ENCODE peak calls at places on chromosomes 1 and 21, in four cellular contexts. One of them, this sample, is unnamed.

GRCh38 chr1:24315391-24315790 is 3.8 kb upstream of the GRHL3 start:
- DNase-seq in left ventricle myocardium inferior: no peak
- DNase-seq in heart right ventricle: no peak
- DNase-seq in tibial nerve: no peak
- DNase-seq in this sample: no peak

GRCh38 chr21:27590271-27590670 is 623.4 kb upstream of the ADAMTS5 start:
- DNase-seq in left ventricle myocardium inferior: peak
- DNase-seq in heart right ventricle: peak
- DNase-seq in tibial nerve: no peak
- DNase-seq in this sample: no peak

GRCh38 chr1:26408604-26409003 is 2.0 kb upstream of the LIN28A start:
- DNase-seq in left ventricle myocardium inferior: peak
- DNase-seq in heart right ventricle: peak
- DNase-seq in tibial nerve: peak
- DNase-seq in this sample: peak

GRCh38 chr21:45098867-45099266 is 24.5 kb downstream of the ADARB1 start:
- DNase-seq in left ventricle myocardium inferior: no peak
- DNase-seq in heart right ventricle: no peak
- DNase-seq in tibial nerve: no peak
- DNase-seq in this sample: no peak

GRCh38 chr1:46533179-46533864 is 18.1 kb downstream of the KNCN start:
- DNase-seq in left ventricle myocardium inferior: peak
- DNase-seq in heart right ventricle: no peak
- DNase-seq in tibial nerve: no peak
- DNase-seq in this sample: no peak

GRCh38 chr1:109490029-109490933 is 3.6 kb upstream of the CYB561D1 start:
- DNase-seq in left ventricle myocardium inferior: peak
- DNase-seq in heart right ventricle: peak
- DNase-seq in tibial nerve: peak
- DNase-seq in this sample: peak

GRCh38 chr1:178161516-178161915 is 67.6 kb downstream of the RASAL2 start:
- DNase-seq in left ventricle myocardium inferior: no peak
- DNase-seq in heart right ventricle: no peak
- DNase-seq in tibial nerve: no peak
- DNase-seq in this sample: no peak

GRCh38 chr1:155981266-155982088 is 3.1 kb upstream of the ARHGEF2 start:
- DNase-seq in left ventricle myocardium inferior: no peak
- DNase-seq in heart right ventricle: no peak
- DNase-seq in tibial nerve: no peak
- DNase-seq in this sample: no peak

GRCh38 chr1:17538428-17539130 is 919 bp upstream of the ARHGEF10L start:
- DNase-seq in left ventricle myocardium inferior: no peak
- DNase-seq in heart right ventricle: no peak
- DNase-seq in tibial nerve: no peak
- DNase-seq in this sample: no peak

GRCh38 chr1:31531177-31532000 is 44.9 kb upstream of the TINAGL1 start:
- DNase-seq in left ventricle myocardium inferior: no peak
- DNase-seq in heart right ventricle: no peak
- DNase-seq in tibial nerve: no peak
- DNase-seq in this sample: no peak

GRCh38 chr21:28308516-28308915 is 684.2 kb downstream of the LTN1 start:
- DNase-seq in left ventricle myocardium inferior: no peak
- DNase-seq in heart right ventricle: no peak
- DNase-seq in tibial nerve: no peak
- DNase-seq in this sample: no peak

GRCh38 chr1:113943028-113943811 is 14.1 kb downstream of the HIPK1 start:
- DNase-seq in left ventricle myocardium inferior: no peak
- DNase-seq in heart right ventricle: no peak
- DNase-seq in tibial nerve: no peak
- DNase-seq in this sample: no peak

GRCh38 chr1:2233997-2234761 is 6.1 kb downstream of the SKI start:
- DNase-seq in left ventricle myocardium inferior: peak
- DNase-seq in heart right ventricle: no peak
- DNase-seq in tibial nerve: peak
- DNase-seq in this sample: no peak

GRCh38 chr1:43318831-43319230 is 18.0 kb downstream of the TIE1 start:
- DNase-seq in left ventricle myocardium inferior: no peak
- DNase-seq in heart right ventricle: no peak
- DNase-seq in tibial nerve: no peak
- DNase-seq in this sample: no peak

GRCh38 chr1:163528710-163529348 is 207.1 kb downstream of the NUF2 start:
- DNase-seq in left ventricle myocardium inferior: no peak
- DNase-seq in heart right ventricle: peak
- DNase-seq in tibial nerve: no peak
- DNase-seq in this sample: no peak

GRCh38 chr1:162197041-162197511 is 127.6 kb downstream of the NOS1AP start:
- DNase-seq in left ventricle myocardium inferior: no peak
- DNase-seq in heart right ventricle: no peak
- DNase-seq in tibial nerve: no peak
- DNase-seq in this sample: no peak

GRCh38 chr1:68819190-68819829 is 322.4 kb upstream of the DEPDC1 start:
- DNase-seq in left ventricle myocardium inferior: no peak
- DNase-seq in heart right ventricle: no peak
- DNase-seq in tibial nerve: no peak
- DNase-seq in this sample: no peak

GRCh38 chr1:180112979-180113650 is 41.6 kb upstream of the QSOX1 start:
- DNase-seq in left ventricle myocardium inferior: no peak
- DNase-seq in heart right ventricle: peak
- DNase-seq in tibial nerve: no peak
- DNase-seq in this sample: no peak

GRCh38 chr1:194184974-194185373 is 998.6 kb upstream of the B3GALT2 start:
- DNase-seq in left ventricle myocardium inferior: no peak
- DNase-seq in heart right ventricle: no peak
- DNase-seq in tibial nerve: no peak
- DNase-seq in this sample: no peak

GRCh38 chr1:203408485-203409229 is 57.7 kb upstream of the FMOD start:
- DNase-seq in left ventricle myocardium inferior: peak
- DNase-seq in heart right ventricle: peak
- DNase-seq in tibial nerve: peak
- DNase-seq in this sample: peak

GRCh38 chr1:35931424-35932157 is 686 bp downstream of the AGO3 start:
- DNase-seq in left ventricle myocardium inferior: no peak
- DNase-seq in heart right ventricle: peak
- DNase-seq in tibial nerve: no peak
- DNase-seq in this sample: no peak

GRCh38 chr1:20483098-20483832 is 2.7 kb downstream of the CAMK2N1 start:
- DNase-seq in left ventricle myocardium inferior: no peak
- DNase-seq in heart right ventricle: no peak
- DNase-seq in tibial nerve: no peak
- DNase-seq in this sample: no peak

GRCh38 chr1:20485527-20486456 is at the start of gene CAMK2N1:
- DNase-seq in left ventricle myocardium inferior: peak
- DNase-seq in heart right ventricle: peak
- DNase-seq in tibial nerve: no peak
- DNase-seq in this sample: peak

GRCh38 chr1:20481643-20482498 is 4.1 kb downstream of the CAMK2N1 start:
- DNase-seq in left ventricle myocardium inferior: no peak
- DNase-seq in heart right ventricle: no peak
- DNase-seq in tibial nerve: no peak
- DNase-seq in this sample: no peak

GRCh38 chr1:20484526-20485462 is 1.2 kb downstream of the CAMK2N1 start:
- DNase-seq in left ventricle myocardium inferior: no peak
- DNase-seq in heart right ventricle: no peak
- DNase-seq in tibial nerve: no peak
- DNase-seq in this sample: peak

DNA sequence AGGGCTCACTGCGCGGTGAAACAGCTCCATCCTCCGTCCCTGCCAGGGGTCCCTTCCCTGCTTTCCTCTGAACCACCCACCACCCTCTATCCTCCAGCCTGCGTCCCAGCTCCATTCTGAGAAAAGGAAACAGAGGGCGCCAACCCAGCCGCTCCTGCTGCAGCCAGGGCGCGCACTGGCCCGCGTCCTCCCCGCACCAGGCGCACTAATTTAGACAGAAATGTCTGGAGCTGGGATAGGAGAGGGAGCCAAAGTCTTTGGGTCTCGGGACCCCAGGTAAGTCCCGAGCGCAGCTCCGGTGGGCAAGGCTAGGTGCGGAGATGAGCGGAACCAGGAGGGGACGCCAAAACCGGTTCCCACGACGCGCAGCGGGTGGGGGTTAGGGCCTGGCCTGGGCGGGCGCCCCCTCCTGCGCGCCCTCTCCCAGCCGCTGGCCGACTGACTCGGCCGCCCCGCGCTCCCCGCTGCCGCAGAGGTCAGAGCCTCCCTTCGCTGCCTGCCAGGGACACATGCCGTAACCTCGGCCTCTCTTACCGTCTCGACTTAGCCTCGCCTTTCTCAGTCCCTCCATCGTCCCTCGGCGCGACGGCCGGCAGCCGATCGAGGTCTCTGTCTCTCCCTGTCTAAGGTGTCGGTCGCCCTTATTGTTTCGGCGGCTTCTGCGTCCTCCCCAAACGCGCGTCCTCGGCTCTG is 2.0 kb downstream of the CAMK2N1 start:
- DNase-seq in left ventricle myocardium inferior: no peak
- DNase-seq in heart right ventricle: no peak
- DNase-seq in tibial nerve: no peak
- DNase-seq in this sample: peak
- H3K27ac ChIP-seq in left ventricle myocardium inferior: peak
- H3K27ac ChIP-seq in heart right ventricle: no peak
- H3K27ac ChIP-seq in tibial nerve: no peak
- H3K27ac ChIP-seq in this sample: peak

DNA sequence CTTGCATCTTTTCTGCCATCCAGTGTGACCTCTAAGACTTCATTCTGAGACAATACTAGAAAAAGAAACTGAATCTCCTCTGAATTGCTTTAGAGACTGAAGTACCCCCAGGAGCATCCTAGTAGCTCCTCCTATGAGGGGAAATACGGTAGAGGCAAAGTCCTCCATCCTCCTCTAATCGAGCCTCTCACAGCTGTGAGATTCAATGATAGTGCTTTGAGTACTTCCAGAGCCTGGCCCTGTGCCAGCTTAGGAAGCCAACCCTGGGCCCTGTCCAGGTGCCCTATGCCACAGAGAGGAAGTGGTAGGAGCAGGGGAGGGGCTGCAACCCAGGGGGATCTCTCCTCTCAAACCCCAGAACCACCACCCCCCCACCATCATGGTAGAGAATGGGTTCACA is 10.7 kb downstream of the RORC start:
- DNase-seq in left ventricle myocardium inferior: no peak
- DNase-seq in heart right ventricle: no peak
- DNase-seq in tibial nerve: no peak
- DNase-seq in this sample: no peak
- H3K27ac ChIP-seq in left ventricle myocardium inferior: no peak
- H3K27ac ChIP-seq in heart right ventricle: no peak
- H3K27ac ChIP-seq in tibial nerve: no peak
- H3K27ac ChIP-seq in this sample: no peak

DNA sequence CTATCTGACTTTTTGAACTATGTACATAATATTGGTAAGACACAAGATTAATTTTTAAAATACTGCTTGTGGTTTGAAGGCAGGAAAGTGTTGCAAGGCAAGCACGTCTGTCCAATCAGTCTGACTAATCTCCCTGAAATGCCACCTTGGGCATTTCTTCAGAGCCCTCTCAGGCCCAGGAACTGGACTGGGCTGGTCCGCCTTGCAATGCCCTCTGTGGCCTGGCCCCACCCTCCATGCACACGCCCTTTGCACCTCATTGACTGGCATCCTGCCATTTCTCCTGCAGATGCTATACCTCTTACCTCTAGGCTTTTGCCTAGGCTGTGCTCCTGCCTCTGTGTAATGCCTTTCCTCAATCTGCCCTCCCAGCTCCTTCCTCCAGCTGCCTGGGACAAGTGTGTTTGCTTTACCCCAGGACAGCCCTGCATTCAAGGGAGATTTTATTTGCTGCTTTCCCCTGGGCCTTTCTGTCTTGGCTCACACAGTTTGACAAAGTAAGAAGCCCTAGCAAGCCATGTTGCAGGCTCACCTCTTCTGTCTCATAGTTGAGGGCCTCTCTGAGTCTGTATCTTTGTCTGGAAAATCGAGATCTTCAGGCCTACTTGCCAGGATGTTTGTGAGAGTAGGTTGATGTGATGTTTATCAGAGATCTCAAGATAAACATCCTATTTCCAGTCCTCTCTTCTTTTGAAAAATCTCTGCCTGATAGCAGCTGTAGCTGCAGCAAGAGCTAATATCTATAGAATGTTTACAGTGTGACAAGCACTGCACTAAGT is 149.2 kb upstream of the JUN start:
- DNase-seq in left ventricle myocardium inferior: no peak
- DNase-seq in heart right ventricle: no peak
- DNase-seq in tibial nerve: peak
- DNase-seq in this sample: no peak
- H3K27ac ChIP-seq in left ventricle myocardium inferior: no peak
- H3K27ac ChIP-seq in heart right ventricle: no peak
- H3K27ac ChIP-seq in tibial nerve: no peak
- H3K27ac ChIP-seq in this sample: no peak

GRCh38 chr1:54298284-54299033 is 98.5 kb downstream of the MRPL37 start:
- DNase-seq in left ventricle myocardium inferior: no peak
- DNase-seq in heart right ventricle: no peak
- DNase-seq in tibial nerve: no peak
- DNase-seq in this sample: no peak

GRCh38 chr1:54302549-54302948 is 102.6 kb downstream of the MRPL37 start:
- DNase-seq in left ventricle myocardium inferior: no peak
- DNase-seq in heart right ventricle: no peak
- DNase-seq in tibial nerve: no peak
- DNase-seq in this sample: no peak

GRCh38 chr1:54299037-54299436 is 99.1 kb downstream of the MRPL37 start:
- DNase-seq in left ventricle myocardium inferior: peak
- DNase-seq in heart right ventricle: peak
- DNase-seq in tibial nerve: peak
- DNase-seq in this sample: no peak

GRCh38 chr1:54301494-54301893 is 101.5 kb downstream of the MRPL37 start:
- DNase-seq in left ventricle myocardium inferior: no peak
- DNase-seq in heart right ventricle: no peak
- DNase-seq in tibial nerve: no peak
- DNase-seq in this sample: no peak

DNA sequence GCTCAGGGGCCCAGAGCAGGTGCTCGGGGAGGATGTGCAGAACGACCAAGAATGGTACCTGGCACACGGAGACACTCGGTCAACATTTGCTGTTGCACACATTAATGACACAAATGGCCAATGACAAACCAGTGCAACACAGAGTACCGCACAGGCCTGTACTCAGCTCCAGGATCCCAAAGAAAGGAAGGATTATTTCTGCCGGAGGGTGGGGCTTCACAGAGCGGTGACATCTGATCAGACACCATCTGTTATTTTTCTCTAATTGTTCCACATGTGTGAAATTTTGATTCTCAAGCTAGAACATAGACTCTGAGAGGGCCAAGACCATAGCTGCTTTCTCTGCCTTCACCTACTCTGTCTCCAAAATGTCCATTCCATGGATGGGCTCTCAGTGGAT is 100.4 kb downstream of the MRPL37 start:
- DNase-seq in left ventricle myocardium inferior: no peak
- DNase-seq in heart right ventricle: no peak
- DNase-seq in tibial nerve: no peak
- DNase-seq in this sample: no peak
- H3K27ac ChIP-seq in left ventricle myocardium inferior: peak
- H3K27ac ChIP-seq in heart right ventricle: no peak
- H3K27ac ChIP-seq in tibial nerve: peak
- H3K27ac ChIP-seq in this sample: peak